ENCODE peak calls at places on chromosome 16, in ten cellular contexts. O is PC-9; X is PC-3; T is substantia nigra; C is activated T-helper 1 cell treated with anti-CD3 and anti-CD28 coated beads, Interleukin-12 subunit alpha, Interleukin-12 subunit beta, Interleukin-2, Interleukin-4 antibody, amounts not matched to agents 30 ng/mL and 10 ng/mL and 1 ng/mL, durations not matched to agents 14 hours and 24 hours and 36 hours; S is activated CD8-positive, alpha-beta memory T cell treated with anti-CD3 and anti-CD28 coated beads, Interleukin-2, amount 50 U/mL, for 48 hours; I is hypothalamus; F is fibroblast of lung; P is activated CD4-positive, alpha-beta T cell treated with anti-CD3 and anti-CD28 coated beads, Interleukin-2, amount 10 ng/mL, durations not matched to agents 24 days and 14 days; R is NCI-H1105. W is an unnamed sample.

GRCh38 chr16:87407511-87408112 is 15.5 kb downstream of the MAP1LC3B start:
- DNase-seq in R (no peak), S (no peak), T (no peak), F (peak), P (no peak), I (no peak), X (peak), O (peak), C (no peak), W (no peak)

GRCh38 chr16:75252946-75253911 is 1.8 kb upstream of the BCAR1 start:
- DNase-seq in I (no peak), O (no peak), X (no peak), C (no peak), P (no peak), F (peak), S (no peak), R (no peak), T (no peak), W (no peak)

GRCh38 chr16:70777973-70778406 is 23.0 kb downstream of the VAC14 start:
- DNase-seq in P (no peak), I (no peak), F (no peak), X (no peak), O (no peak), T (no peak), R (no peak), C (no peak), S (no peak), W (no peak)

GRCh38 chr16:66617728-66618127 is 13.2 kb downstream of the CMTM3 start:
- DNase-seq in R (no peak), I (no peak), C (no peak), P (no peak), O (no peak), S (no peak), T (no peak), F (peak), X (no peak), W (no peak)

GRCh38 chr16:10156111-10156510 is 26.1 kb downstream of the GRIN2A start:
- DNase-seq in R (no peak), T (no peak), C (no peak), P (no peak), O (no peak), F (peak), I (no peak), X (no peak), S (no peak), W (no peak)

GRCh38 chr16:4021070-4021779 is 95.0 kb downstream of the ADCY9 start:
- DNase-seq in X (peak), O (peak), I (no peak), F (no peak), P (no peak), C (no peak), S (no peak), R (peak), T (no peak), W (no peak)

GRCh38 chr16:57689772-57690558 is 4.6 kb upstream of the DRC7 start:
- DNase-seq in C (peak), T (no peak), O (peak), F (no peak), P (peak), I (no peak), X (no peak), S (peak), R (no peak), W (peak)

GRCh38 chr16:53753431-53753830 is 49.5 kb downstream of the FTO start:
- DNase-seq in P (no peak), S (no peak), F (no peak), T (no peak), I (no peak), C (no peak), O (no peak), X (no peak), R (no peak), W (no peak)

W was measured in stimulated activated naive B cell treated with anti-CD40 and anti-IgM and Interleukin-4, amounts not matched to agents 10 μg/mL and 1 μg/mL and 100 μg/mL, for 72 hours.